ENCODE peak calls at places on chromosomes 16 and 17, in six cellular contexts. One of them, this sample, is unnamed.

GRCh38 chr16:117381-118365 is 20.8 kb downstream of the NPRL3 start:
- DNase-seq in cardiac fibroblast: peak
- DNase-seq in HepG2: peak
- DNase-seq in ascending aorta: no peak
- DNase-seq in astrocyte of the cerebellum: no peak
- DNase-seq in nephron progenitor cell: peak
- DNase-seq in this sample: no peak

GRCh38 chr16:25922438-25922837 is 230.7 kb downstream of the HS3ST4 start:
- DNase-seq in nephron progenitor cell: no peak
- DNase-seq in cardiac fibroblast: no peak
- DNase-seq in HepG2: no peak
- DNase-seq in astrocyte of the cerebellum: no peak
- DNase-seq in ascending aorta: no peak
- DNase-seq in this sample: no peak

GRCh38 chr17:3890082-3890892 is 2.6 kb downstream of the CAMKK1 start:
- DNase-seq in nephron progenitor cell: peak
- DNase-seq in astrocyte of the cerebellum: peak
- DNase-seq in ascending aorta: peak
- DNase-seq in cardiac fibroblast: peak
- DNase-seq in HepG2: no peak
- DNase-seq in this sample: peak

GRCh38 chr16:75239463-75240122 is 11.8 kb downstream of the BCAR1 start:
- DNase-seq in nephron progenitor cell: no peak
- DNase-seq in cardiac fibroblast: no peak
- DNase-seq in HepG2: no peak
- DNase-seq in ascending aorta: no peak
- DNase-seq in astrocyte of the cerebellum: no peak
- DNase-seq in this sample: no peak

GRCh38 chr17:17303847-17304490 is 796 bp downstream of the NT5M start:
- DNase-seq in astrocyte of the cerebellum: no peak
- DNase-seq in HepG2: no peak
- DNase-seq in nephron progenitor cell: no peak
- DNase-seq in ascending aorta: no peak
- DNase-seq in cardiac fibroblast: no peak
- DNase-seq in this sample: no peak

GRCh38 chr17:28151001-28151400 is 108.5 kb downstream of the NLK start:
- DNase-seq in cardiac fibroblast: no peak
- DNase-seq in nephron progenitor cell: no peak
- DNase-seq in ascending aorta: no peak
- DNase-seq in astrocyte of the cerebellum: no peak
- DNase-seq in HepG2: no peak
- DNase-seq in this sample: no peak

GRCh38 chr16:31052131-31052530 is 18.8 kb downstream of the STX4 start:
- DNase-seq in HepG2: peak
- DNase-seq in cardiac fibroblast: peak
- DNase-seq in nephron progenitor cell: no peak
- DNase-seq in ascending aorta: no peak
- DNase-seq in astrocyte of the cerebellum: peak
- DNase-seq in this sample: peak

GRCh38 chr17:46898364-46898763 is 24.6 kb upstream of the GOSR2 start:
- DNase-seq in ascending aorta: no peak
- DNase-seq in nephron progenitor cell: no peak
- DNase-seq in astrocyte of the cerebellum: no peak
- DNase-seq in HepG2: no peak
- DNase-seq in cardiac fibroblast: no peak
- DNase-seq in this sample: no peak

GRCh38 chr16:70430667-70431536 is 8.0 kb downstream of the ST3GAL2 start:
- DNase-seq in cardiac fibroblast: no peak
- DNase-seq in nephron progenitor cell: peak
- DNase-seq in astrocyte of the cerebellum: no peak
- DNase-seq in ascending aorta: no peak
- DNase-seq in HepG2: peak
- DNase-seq in this sample: no peak

GRCh38 chr16:87824016-87824990 is 45.0 kb downstream of the SLC7A5 start:
- DNase-seq in cardiac fibroblast: no peak
- DNase-seq in HepG2: no peak
- DNase-seq in ascending aorta: no peak
- DNase-seq in astrocyte of the cerebellum: no peak
- DNase-seq in nephron progenitor cell: no peak
- DNase-seq in this sample: no peak

GRCh38 chr17:49471089-49471683 is 23.9 kb upstream of the NGFR start:
- DNase-seq in astrocyte of the cerebellum: no peak
- DNase-seq in ascending aorta: no peak
- DNase-seq in cardiac fibroblast: peak
- DNase-seq in nephron progenitor cell: no peak
- DNase-seq in HepG2: peak
- DNase-seq in this sample: no peak

GRCh38 chr17:45319239-45319703 is 2.5 kb upstream of the MAP3K14 start:
- DNase-seq in HepG2: no peak
- DNase-seq in nephron progenitor cell: no peak
- DNase-seq in cardiac fibroblast: no peak
- DNase-seq in ascending aorta: no peak
- DNase-seq in astrocyte of the cerebellum: no peak
- DNase-seq in this sample: no peak

GRCh38 chr16:11667824-11668589 is at the start of gene SNN:
- DNase-seq in nephron progenitor cell: peak
- DNase-seq in ascending aorta: peak
- DNase-seq in cardiac fibroblast: peak
- DNase-seq in HepG2: peak
- DNase-seq in astrocyte of the cerebellum: peak
- DNase-seq in this sample: no peak

GRCh38 chr17:81097943-81098308 is 63.0 kb downstream of the BAIAP2 start:
- DNase-seq in astrocyte of the cerebellum: no peak
- DNase-seq in nephron progenitor cell: no peak
- DNase-seq in HepG2: peak
- DNase-seq in ascending aorta: peak
- DNase-seq in cardiac fibroblast: peak
- DNase-seq in this sample: no peak

GRCh38 chr16:2962334-2963073 is 1.6 kb upstream of the KREMEN2 start:
- DNase-seq in ascending aorta: no peak
- DNase-seq in HepG2: no peak
- DNase-seq in nephron progenitor cell: no peak
- DNase-seq in cardiac fibroblast: no peak
- DNase-seq in astrocyte of the cerebellum: no peak
- DNase-seq in this sample: no peak

GRCh38 chr17:40431231-40431602 is 12.0 kb upstream of the IGFBP4 start:
- DNase-seq in astrocyte of the cerebellum: no peak
- DNase-seq in cardiac fibroblast: no peak
- DNase-seq in HepG2: no peak
- DNase-seq in nephron progenitor cell: no peak
- DNase-seq in ascending aorta: no peak
- DNase-seq in this sample: no peak

GRCh38 chr17:69608808-69609494 is 194.5 kb downstream of the MAP2K6 start:
- DNase-seq in astrocyte of the cerebellum: peak
- DNase-seq in cardiac fibroblast: peak
- DNase-seq in ascending aorta: no peak
- DNase-seq in nephron progenitor cell: no peak
- DNase-seq in HepG2: no peak
- DNase-seq in this sample: peak

GRCh38 chr17:65468321-65468720 is 93.1 kb downstream of the AXIN2 start:
- DNase-seq in cardiac fibroblast: no peak
- DNase-seq in nephron progenitor cell: no peak
- DNase-seq in ascending aorta: no peak
- DNase-seq in HepG2: no peak
- DNase-seq in astrocyte of the cerebellum: no peak
- DNase-seq in this sample: no peak

GRCh38 chr17:142102-142661 is 4.8 kb downstream of the SCGB1C2 start:
- DNase-seq in HepG2: peak
- DNase-seq in astrocyte of the cerebellum: no peak
- DNase-seq in nephron progenitor cell: no peak
- DNase-seq in cardiac fibroblast: peak
- DNase-seq in ascending aorta: no peak
- DNase-seq in this sample: no peak

GRCh38 chr17:4365628-4366311 is 705 bp downstream of the UBE2G1 start:
- DNase-seq in astrocyte of the cerebellum: no peak
- DNase-seq in ascending aorta: no peak
- DNase-seq in nephron progenitor cell: peak
- DNase-seq in cardiac fibroblast: peak
- DNase-seq in HepG2: no peak
- DNase-seq in this sample: no peak

GRCh38 chr17:39929657-39930407 is 2.3 kb downstream of the LRRC3C start:
- DNase-seq in cardiac fibroblast: peak
- DNase-seq in ascending aorta: no peak
- DNase-seq in HepG2: peak
- DNase-seq in nephron progenitor cell: no peak
- DNase-seq in astrocyte of the cerebellum: peak
- DNase-seq in this sample: peak

GRCh38 chr16:68901910-68902309 is 58.6 kb downstream of the TANGO6 start:
- DNase-seq in HepG2: no peak
- DNase-seq in cardiac fibroblast: peak
- DNase-seq in nephron progenitor cell: no peak
- DNase-seq in astrocyte of the cerebellum: peak
- DNase-seq in ascending aorta: no peak
- DNase-seq in this sample: peak

GRCh38 chr16:57537596-57538234 is 1.3 kb upstream of the CCDC102A start:
- DNase-seq in HepG2: no peak
- DNase-seq in nephron progenitor cell: no peak
- DNase-seq in ascending aorta: no peak
- DNase-seq in cardiac fibroblast: no peak
- DNase-seq in astrocyte of the cerebellum: no peak
- DNase-seq in this sample: no peak

GRCh38 chr16:20884240-20884556 is 16.0 kb downstream of the DCUN1D3 start:
- DNase-seq in astrocyte of the cerebellum: peak
- DNase-seq in nephron progenitor cell: no peak
- DNase-seq in ascending aorta: no peak
- DNase-seq in HepG2: peak
- DNase-seq in cardiac fibroblast: peak
- DNase-seq in this sample: no peak

GRCh38 chr17:31266042-31266441 is 31.0 kb downstream of the OMG start:
- DNase-seq in nephron progenitor cell: no peak
- DNase-seq in cardiac fibroblast: no peak
- DNase-seq in HepG2: no peak
- DNase-seq in ascending aorta: no peak
- DNase-seq in astrocyte of the cerebellum: no peak
- DNase-seq in this sample: no peak

GRCh38 chr17:81120149-81120484 is 45.2 kb upstream of the PVALEF start:
- DNase-seq in ascending aorta: no peak
- DNase-seq in cardiac fibroblast: no peak
- DNase-seq in astrocyte of the cerebellum: no peak
- DNase-seq in nephron progenitor cell: no peak
- DNase-seq in HepG2: no peak
- DNase-seq in this sample: no peak

GRCh38 chr16:19805459-19806160 is 79.0 kb downstream of the GPRC5B start:
- DNase-seq in cardiac fibroblast: no peak
- DNase-seq in HepG2: no peak
- DNase-seq in ascending aorta: no peak
- DNase-seq in astrocyte of the cerebellum: no peak
- DNase-seq in nephron progenitor cell: no peak
- DNase-seq in this sample: no peak

GRCh38 chr16:77238593-77238992 is 39.4 kb downstream of the SYCE1L start:
- DNase-seq in cardiac fibroblast: no peak
- DNase-seq in ascending aorta: no peak
- DNase-seq in astrocyte of the cerebellum: no peak
- DNase-seq in nephron progenitor cell: no peak
- DNase-seq in HepG2: no peak
- DNase-seq in this sample: no peak

GRCh38 chr16:11121083-11121482 is 134.9 kb downstream of the SOCS1 start:
- DNase-seq in nephron progenitor cell: no peak
- DNase-seq in HepG2: no peak
- DNase-seq in ascending aorta: no peak
- DNase-seq in cardiac fibroblast: no peak
- DNase-seq in astrocyte of the cerebellum: no peak
- DNase-seq in this sample: no peak

GRCh38 chr16:56279132-56279531 is 87.8 kb downstream of the GNAO1 start:
- DNase-seq in nephron progenitor cell: no peak
- DNase-seq in astrocyte of the cerebellum: no peak
- DNase-seq in cardiac fibroblast: no peak
- DNase-seq in HepG2: no peak
- DNase-seq in ascending aorta: no peak
- DNase-seq in this sample: no peak

GRCh38 chr17:33285413-33285812 is 7.7 kb downstream of the ASIC2 start:
- DNase-seq in astrocyte of the cerebellum: no peak
- DNase-seq in HepG2: no peak
- DNase-seq in cardiac fibroblast: no peak
- DNase-seq in nephron progenitor cell: no peak
- DNase-seq in ascending aorta: no peak
- DNase-seq in this sample: no peak

GRCh38 chr17:30234954-30235353 is 543 bp downstream of the SLC6A4 start:
- DNase-seq in nephron progenitor cell: no peak
- DNase-seq in astrocyte of the cerebellum: no peak
- DNase-seq in HepG2: no peak
- DNase-seq in ascending aorta: no peak
- DNase-seq in cardiac fibroblast: no peak
- DNase-seq in this sample: no peak

GRCh38 chr17:38457577-38458371 is 29.5 kb downstream of the ARHGAP23 start:
- DNase-seq in astrocyte of the cerebellum: no peak
- DNase-seq in cardiac fibroblast: no peak
- DNase-seq in HepG2: no peak
- DNase-seq in ascending aorta: no peak
- DNase-seq in nephron progenitor cell: no peak
- DNase-seq in this sample: no peak

DNA sequence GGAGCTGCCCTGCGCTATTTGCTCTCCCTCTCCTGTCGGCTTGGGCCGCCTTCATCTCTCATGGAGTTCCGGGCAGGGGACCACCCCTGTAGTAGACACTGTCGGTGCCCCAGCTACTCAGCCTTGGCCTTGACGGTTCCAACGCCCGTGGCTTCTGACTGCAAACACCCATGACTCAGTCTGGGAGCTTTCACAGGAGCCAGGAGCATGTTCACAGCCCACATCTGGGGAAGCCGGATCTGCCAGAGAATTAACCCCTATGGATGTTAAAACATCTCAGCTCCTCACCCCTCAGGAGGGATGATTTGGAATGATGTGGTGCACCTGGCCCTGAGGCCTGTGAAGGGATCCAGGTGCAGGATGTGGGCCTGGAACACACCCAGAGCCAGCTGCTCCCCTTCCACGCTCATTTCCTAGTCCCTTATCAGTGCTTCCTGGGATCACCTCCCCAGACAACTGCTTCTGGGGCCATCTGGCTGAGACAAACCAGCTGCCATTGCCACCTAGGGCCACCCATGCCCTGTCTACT is 229.5 kb upstream of the RPL38 start:
- DNase-seq in cardiac fibroblast: no peak
- DNase-seq in nephron progenitor cell: no peak
- DNase-seq in astrocyte of the cerebellum: no peak
- DNase-seq in HepG2: no peak
- DNase-seq in ascending aorta: no peak
- DNase-seq in this sample: no peak
- TF ChIP-seq CTCF in cardiac fibroblast: no peak
- TF ChIP-seq CTCF in nephron progenitor cell: no peak
- TF ChIP-seq CTCF in astrocyte of the cerebellum: no peak
- TF ChIP-seq CTCF in HepG2: no peak
- TF ChIP-seq CTCF in ascending aorta: no peak
- TF ChIP-seq CTCF in this sample: no peak

GRCh38 chr16:67191995-67192681 is at the start of gene E2F4:
- DNase-seq in ascending aorta: peak
- DNase-seq in nephron progenitor cell: peak
- DNase-seq in astrocyte of the cerebellum: peak
- DNase-seq in cardiac fibroblast: peak
- DNase-seq in HepG2: peak
- DNase-seq in this sample: peak
- TF ChIP-seq CTCF in ascending aorta: no peak
- TF ChIP-seq CTCF in nephron progenitor cell: no peak
- TF ChIP-seq CTCF in astrocyte of the cerebellum: no peak
- TF ChIP-seq CTCF in cardiac fibroblast: no peak
- TF ChIP-seq CTCF in HepG2: peak
- TF ChIP-seq CTCF in this sample: no peak

GRCh38 chr16:80029381-80029630 is 428.8 kb upstream of the MAF start:
- DNase-seq in ascending aorta: no peak
- DNase-seq in cardiac fibroblast: no peak
- DNase-seq in HepG2: no peak
- DNase-seq in astrocyte of the cerebellum: no peak
- DNase-seq in nephron progenitor cell: no peak
- DNase-seq in this sample: no peak
- TF ChIP-seq CTCF in ascending aorta: no peak
- TF ChIP-seq CTCF in cardiac fibroblast: no peak
- TF ChIP-seq CTCF in HepG2: no peak
- TF ChIP-seq CTCF in astrocyte of the cerebellum: no peak
- TF ChIP-seq CTCF in nephron progenitor cell: no peak
- TF ChIP-seq CTCF in this sample: no peak

GRCh38 chr17:7887038-7887481 is 1.5 kb upstream of the CHD3 start:
- DNase-seq in cardiac fibroblast: no peak
- DNase-seq in astrocyte of the cerebellum: no peak
- DNase-seq in HepG2: no peak
- DNase-seq in nephron progenitor cell: no peak
- DNase-seq in ascending aorta: no peak
- DNase-seq in this sample: no peak
- TF ChIP-seq CTCF in cardiac fibroblast: no peak
- TF ChIP-seq CTCF in astrocyte of the cerebellum: no peak
- TF ChIP-seq CTCF in HepG2: no peak
- TF ChIP-seq CTCF in nephron progenitor cell: no peak
- TF ChIP-seq CTCF in ascending aorta: no peak
- TF ChIP-seq CTCF in this sample: no peak

This sample was measured in AG04449.